ENCODE peak calls at places on chromosome 3, in five cellular contexts. One of them, this sample, is unnamed.

GRCh38 chr3:48472673-48472922 is 26.1 kb downstream of the ATRIP start:
- DNase-seq in aorta: no peak
- DNase-seq in transverse colon: no peak
- DNase-seq in body of pancreas: no peak
- DNase-seq in ovary: no peak
- DNase-seq in this sample: no peak

GRCh38 chr3:195356151-195357086 is 85.5 kb upstream of the XXYLT1 start:
- DNase-seq in aorta: no peak
- DNase-seq in ovary: peak
- DNase-seq in body of pancreas: peak
- DNase-seq in transverse colon: no peak
- DNase-seq in this sample: no peak

GRCh38 chr3:108319428-108320053 is 23.2 kb downstream of the HHLA2 start:
- DNase-seq in transverse colon: peak
- DNase-seq in ovary: no peak
- DNase-seq in aorta: no peak
- DNase-seq in body of pancreas: peak
- DNase-seq in this sample: no peak

GRCh38 chr3:47022540-47023161 is 43.2 kb downstream of the NBEAL2 start:
- DNase-seq in ovary: peak
- DNase-seq in aorta: no peak
- DNase-seq in body of pancreas: peak
- DNase-seq in transverse colon: peak
- DNase-seq in this sample: no peak

GRCh38 chr3:58597770-58598310 is 20.6 kb upstream of the FAM107A start:
- DNase-seq in ovary: no peak
- DNase-seq in transverse colon: no peak
- DNase-seq in body of pancreas: no peak
- DNase-seq in aorta: no peak
- DNase-seq in this sample: no peak

GRCh38 chr3:11671648-11672100 is 28.0 kb upstream of the VGLL4 start:
- DNase-seq in body of pancreas: peak
- DNase-seq in aorta: no peak
- DNase-seq in transverse colon: no peak
- DNase-seq in ovary: no peak
- DNase-seq in this sample: no peak

GRCh38 chr3:24640330-24640877 is 145.8 kb upstream of the THRB start:
- DNase-seq in transverse colon: no peak
- DNase-seq in aorta: no peak
- DNase-seq in ovary: no peak
- DNase-seq in body of pancreas: peak
- DNase-seq in this sample: no peak

GRCh38 chr3:190496859-190497258 is 17.0 kb upstream of the IL1RAP start:
- DNase-seq in ovary: no peak
- DNase-seq in transverse colon: no peak
- DNase-seq in aorta: no peak
- DNase-seq in body of pancreas: no peak
- DNase-seq in this sample: no peak

GRCh38 chr3:72678892-72679291 is 169.4 kb downstream of the SHQ1 start:
- DNase-seq in body of pancreas: no peak
- DNase-seq in ovary: no peak
- DNase-seq in transverse colon: no peak
- DNase-seq in aorta: no peak
- DNase-seq in this sample: no peak

GRCh38 chr3:135992072-135992471 is 26.5 kb downstream of the PPP2R3A start:
- DNase-seq in body of pancreas: no peak
- DNase-seq in aorta: no peak
- DNase-seq in ovary: no peak
- DNase-seq in transverse colon: no peak
- DNase-seq in this sample: no peak

GRCh38 chr3:183328164-183328563 is 75.1 kb downstream of the B3GNT5 start:
- DNase-seq in transverse colon: no peak
- DNase-seq in aorta: no peak
- DNase-seq in ovary: no peak
- DNase-seq in body of pancreas: no peak
- DNase-seq in this sample: no peak

GRCh38 chr3:13251166-13251892 is 168.8 kb downstream of the NUP210 start:
- DNase-seq in transverse colon: no peak
- DNase-seq in ovary: no peak
- DNase-seq in body of pancreas: no peak
- DNase-seq in aorta: no peak
- DNase-seq in this sample: no peak

GRCh38 chr3:168620854-168621253 is 525.1 kb upstream of the GOLIM4 start:
- DNase-seq in transverse colon: peak
- DNase-seq in aorta: no peak
- DNase-seq in body of pancreas: peak
- DNase-seq in ovary: no peak
- DNase-seq in this sample: no peak

GRCh38 chr3:175274474-175275218 is 415.5 kb downstream of the NAALADL2 start:
- DNase-seq in transverse colon: no peak
- DNase-seq in aorta: no peak
- DNase-seq in ovary: no peak
- DNase-seq in body of pancreas: no peak
- DNase-seq in this sample: no peak

GRCh38 chr3:29170894-29171582 is 109.8 kb upstream of the RBMS3 start:
- DNase-seq in body of pancreas: no peak
- DNase-seq in transverse colon: no peak
- DNase-seq in aorta: no peak
- DNase-seq in ovary: no peak
- DNase-seq in this sample: no peak

GRCh38 chr3:172519740-172520139 is 3.5 kb downstream of the TNFSF10 start:
- DNase-seq in transverse colon: no peak
- DNase-seq in aorta: no peak
- DNase-seq in ovary: no peak
- DNase-seq in body of pancreas: no peak
- DNase-seq in this sample: no peak

GRCh38 chr3:172524611-172525010 is 1.4 kb upstream of the TNFSF10 start:
- DNase-seq in aorta: no peak
- DNase-seq in transverse colon: no peak
- DNase-seq in body of pancreas: no peak
- DNase-seq in ovary: no peak
- DNase-seq in this sample: no peak

GRCh38 chr3:172525116-172525613 is 1.9 kb upstream of the TNFSF10 start:
- DNase-seq in body of pancreas: no peak
- DNase-seq in aorta: no peak
- DNase-seq in transverse colon: no peak
- DNase-seq in ovary: no peak
- DNase-seq in this sample: no peak

GRCh38 chr3:172520332-172520831 is 2.8 kb downstream of the TNFSF10 start:
- DNase-seq in transverse colon: no peak
- DNase-seq in ovary: no peak
- DNase-seq in aorta: no peak
- DNase-seq in body of pancreas: no peak
- DNase-seq in this sample: no peak

DNA sequence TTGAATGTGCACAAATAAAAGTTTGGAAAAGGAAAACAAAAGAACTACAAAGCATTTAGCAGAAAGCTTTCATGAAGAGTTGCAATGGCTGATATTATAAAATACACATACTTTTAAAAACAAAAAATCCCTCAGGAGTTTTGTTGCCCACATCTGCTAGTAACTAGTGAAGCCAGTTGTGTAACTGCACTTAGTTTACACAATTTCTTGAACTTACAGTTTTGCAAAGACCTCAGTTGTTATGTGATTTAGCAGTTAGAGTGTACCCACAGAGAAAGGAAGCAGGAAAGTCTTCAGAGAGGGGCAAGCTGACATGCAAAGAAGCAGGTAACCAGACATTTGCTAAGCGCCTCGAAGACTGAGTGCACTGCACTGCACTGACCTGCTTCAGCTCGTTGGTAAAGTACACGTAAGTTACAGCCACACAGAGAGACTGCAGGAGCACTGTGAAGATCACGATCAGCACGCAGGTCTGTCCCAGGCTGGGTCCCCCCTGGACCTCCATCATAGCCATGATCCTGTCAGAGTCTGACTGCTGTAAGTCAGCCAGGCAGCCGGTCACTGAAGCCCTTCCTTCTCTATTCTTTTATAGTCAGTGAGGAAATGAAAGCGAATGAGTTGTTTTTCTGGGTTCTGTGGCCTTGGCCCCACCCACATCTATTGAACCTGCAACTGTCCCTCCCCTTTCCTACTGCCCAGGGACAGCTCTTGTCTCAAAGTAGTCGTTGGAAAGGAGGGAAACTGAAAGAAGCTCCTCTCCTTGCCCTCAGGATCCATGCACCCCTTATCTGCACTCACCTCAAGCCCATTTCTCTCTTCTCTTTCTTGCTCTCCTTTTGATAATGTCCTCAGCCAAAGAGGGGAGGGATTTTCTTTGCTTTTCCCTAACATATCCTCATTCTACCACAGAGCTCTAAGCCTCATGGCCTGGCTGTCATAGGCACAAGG is at the start of gene TNFSF10:
- DNase-seq in transverse colon: peak
- DNase-seq in aorta: no peak
- DNase-seq in body of pancreas: peak
- DNase-seq in ovary: peak
- DNase-seq in this sample: no peak
- H3K27ac ChIP-seq in transverse colon: peak
- H3K27ac ChIP-seq in aorta: no peak
- H3K27ac ChIP-seq in body of pancreas: peak
- H3K27ac ChIP-seq in ovary: peak
- H3K27ac ChIP-seq in this sample: peak

GRCh38 chr3:149532463-149533180 is 58.1 kb downstream of the TM4SF4 start:
- DNase-seq in ovary: no peak
- DNase-seq in transverse colon: no peak
- DNase-seq in aorta: no peak
- DNase-seq in body of pancreas: no peak
- DNase-seq in this sample: no peak

GRCh38 chr3:149534671-149535394 is 60.3 kb downstream of the TM4SF4 start:
- DNase-seq in ovary: no peak
- DNase-seq in aorta: no peak
- DNase-seq in transverse colon: no peak
- DNase-seq in body of pancreas: peak
- DNase-seq in this sample: no peak

GRCh38 chr3:149536429-149536828 is 61.9 kb downstream of the TM4SF4 start:
- DNase-seq in aorta: peak
- DNase-seq in transverse colon: peak
- DNase-seq in ovary: peak
- DNase-seq in body of pancreas: peak
- DNase-seq in this sample: no peak

GRCh38 chr3:149535395-149535685 is 60.8 kb downstream of the TM4SF4 start:
- DNase-seq in aorta: no peak
- DNase-seq in body of pancreas: no peak
- DNase-seq in transverse colon: no peak
- DNase-seq in ovary: no peak
- DNase-seq in this sample: no peak

DNA sequence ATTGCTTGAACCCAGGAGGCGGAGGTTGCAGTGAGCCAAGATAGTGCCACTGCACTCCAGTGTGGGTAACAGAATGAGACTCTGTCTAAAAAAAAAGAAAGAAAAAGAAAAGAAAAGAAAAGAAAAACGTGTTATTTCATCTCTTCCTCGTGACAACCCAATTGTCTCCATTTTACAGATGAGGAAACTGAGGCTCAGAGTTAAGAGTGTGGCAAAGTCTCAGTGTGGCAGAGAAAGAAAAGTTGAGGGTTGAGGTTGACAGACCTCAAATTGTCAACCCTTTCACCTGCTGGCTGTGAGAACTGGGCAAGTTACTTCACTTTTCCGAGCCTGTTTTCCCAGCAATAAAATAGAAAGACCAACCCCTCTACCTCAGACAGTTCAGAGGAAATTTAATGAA is 59.6 kb downstream of the TM4SF4 start:
- DNase-seq in aorta: no peak
- DNase-seq in body of pancreas: no peak
- DNase-seq in transverse colon: no peak
- DNase-seq in ovary: no peak
- DNase-seq in this sample: no peak
- H3K27ac ChIP-seq in aorta: no peak
- H3K27ac ChIP-seq in body of pancreas: peak
- H3K27ac ChIP-seq in transverse colon: peak
- H3K27ac ChIP-seq in ovary: peak
- H3K27ac ChIP-seq in this sample: peak

GRCh38 chr3:38645601-38646000 is 3.9 kb downstream of the SCN5A start:
- DNase-seq in aorta: no peak
- DNase-seq in ovary: no peak
- DNase-seq in body of pancreas: no peak
- DNase-seq in transverse colon: no peak
- DNase-seq in this sample: no peak
- H3K27ac ChIP-seq in aorta: no peak
- H3K27ac ChIP-seq in ovary: no peak
- H3K27ac ChIP-seq in body of pancreas: no peak
- H3K27ac ChIP-seq in transverse colon: no peak
- H3K27ac ChIP-seq in this sample: no peak

GRCh38 chr3:126540946-126541627 is 17.1 kb downstream of the CHST13 start:
- DNase-seq in body of pancreas: peak
- DNase-seq in aorta: peak
- DNase-seq in ovary: peak
- DNase-seq in transverse colon: peak
- DNase-seq in this sample: no peak
- H3K27ac ChIP-seq in body of pancreas: no peak
- H3K27ac ChIP-seq in aorta: no peak
- H3K27ac ChIP-seq in ovary: no peak
- H3K27ac ChIP-seq in transverse colon: no peak
- H3K27ac ChIP-seq in this sample: no peak

GRCh38 chr3:53705774-53706173 is 140.4 kb downstream of the CHDH start:
- DNase-seq in aorta: no peak
- DNase-seq in ovary: no peak
- DNase-seq in body of pancreas: no peak
- DNase-seq in transverse colon: no peak
- DNase-seq in this sample: peak

GRCh38 chr3:53707222-53707621 is 139.0 kb downstream of the CHDH start:
- DNase-seq in ovary: no peak
- DNase-seq in body of pancreas: no peak
- DNase-seq in aorta: no peak
- DNase-seq in transverse colon: no peak
- DNase-seq in this sample: no peak

GRCh38 chr3:53709856-53710674 is 136.2 kb downstream of the CHDH start:
- DNase-seq in aorta: peak
- DNase-seq in ovary: peak
- DNase-seq in transverse colon: peak
- DNase-seq in body of pancreas: peak
- DNase-seq in this sample: peak

GRCh38 chr3:53709256-53709655 is 137.0 kb downstream of the CHDH start:
- DNase-seq in body of pancreas: no peak
- DNase-seq in ovary: no peak
- DNase-seq in transverse colon: no peak
- DNase-seq in aorta: no peak
- DNase-seq in this sample: no peak

GRCh38 chr3:53708001-53708621 is 138.1 kb downstream of the CHDH start:
- DNase-seq in ovary: no peak
- DNase-seq in transverse colon: no peak
- DNase-seq in body of pancreas: no peak
- DNase-seq in aorta: no peak
- DNase-seq in this sample: peak
- H3K27ac ChIP-seq in ovary: no peak
- H3K27ac ChIP-seq in transverse colon: no peak
- H3K27ac ChIP-seq in body of pancreas: no peak
- H3K27ac ChIP-seq in aorta: no peak
- H3K27ac ChIP-seq in this sample: no peak

This sample was measured in vagina.